ENCODE peak calls at places on chromosomes 5 and 9, in eight cellular contexts. H, W, L, Y, A, S, F and I are unnamed samples.

GRCh38 chr5:71830626-71831539 is 111.8 kb downstream of the CARTPT start:
- DNase-seq in H (no peak), W (no peak), L (peak; percentile 53), Y (no peak), A (peak; percentile 31), S (peak; percentile 86), F (no peak), I (no peak)

GRCh38 chr5:96785271-96785670 is 22.5 kb downstream of the ERAP1 start:
- DNase-seq in H (no peak), W (no peak), L (no peak), Y (no peak), A (no peak), S (peak; percentile 85), F (no peak), I (no peak)

GRCh38 chr5:54904425-54904824 is 81.0 kb downstream of the ESM1 start:
- DNase-seq in H (peak; percentile 16), W (no peak), L (no peak), Y (no peak), A (peak; percentile 3), S (peak; percentile 24), F (no peak), I (no peak)

GRCh38 chr9:27150758-27151431 is 41.9 kb downstream of the TEK start:
- DNase-seq in H (no peak), W (no peak), L (no peak), Y (no peak), A (no peak), S (no peak), F (no peak), I (no peak)

GRCh38 chr5:66454186-66455078 is 141.8 kb upstream of the MAST4 start:
- DNase-seq in H (no peak), W (no peak), L (no peak), Y (no peak), A (no peak), S (no peak), F (no peak), I (no peak)

GRCh38 chr9:68949271-68950000 is 64.5 kb downstream of the PRKACG start:
- DNase-seq in H (no peak), W (peak; percentile 7), L (no peak), Y (peak; percentile 52), A (peak; percentile 69), S (no peak), F (no peak), I (no peak)

GRCh38 chr9:15277400-15278137 is 29.4 kb downstream of the TTC39B start:
- DNase-seq in H (no peak), W (no peak), L (no peak), Y (no peak), A (peak; percentile 49), S (peak; percentile 63), F (no peak), I (peak; percentile 59)

GRCh38 chr5:151659001-151659754 is 27.5 kb downstream of the SPARC start:
- DNase-seq in H (peak; percentile 71), W (peak; percentile 70), L (no peak), Y (peak; percentile 85), A (peak; percentile 67), S (peak; percentile 67), F (peak; percentile 83), I (peak; percentile 52)

GRCh38 chr9:35659340-35659739 is 1.2 kb downstream of the CCDC107 start:
- DNase-seq in H (no peak), W (no peak), L (no peak), Y (no peak), A (peak; percentile 19), S (peak; percentile 36), F (no peak), I (no peak)

GRCh38 chr9:113991714-113992113 is 86.4 kb downstream of the AMBP start:
- DNase-seq in H (no peak), W (no peak), L (no peak), Y (no peak), A (no peak), S (no peak), F (no peak), I (no peak)

GRCh38 chr9:136170291-136170901 is 34.5 kb downstream of the LHX3 start:
- DNase-seq in H (peak; percentile 81), W (peak; percentile 39), L (no peak), Y (peak; percentile 60), A (no peak), S (peak; percentile 62), F (peak; percentile 61), I (peak; percentile 8)